ENCODE peak calls at places on chromosome 1, in four cellular contexts. O, N, Z and V are unnamed samples.

GRCh38 chr1:80540149-80540548 is 1260.6 kb upstream of the ADGRL2 start:
- DNase-seq in O (no peak), N (no peak), Z (no peak), V (no peak)

GRCh38 chr1:107664882-107665871 is 299.8 kb downstream of the VAV3 start:
- DNase-seq in O (no peak), N (no peak), Z (no peak), V (peak; percentile 17)

GRCh38 chr1:212506666-212507065 is 73.9 kb downstream of the NENF start:
- DNase-seq in O (no peak), N (no peak), Z (no peak), V (no peak)

GRCh38 chr1:222768592-222768991 is 31.6 kb downstream of the FAM177B start:
- DNase-seq in O (no peak), N (no peak), Z (no peak), V (no peak)

GRCh38 chr1:30046751-30047150 is 676.6 kb downstream of the MATN1 start:
- DNase-seq in O (peak; percentile 37), N (no peak), Z (no peak), V (no peak)

GRCh38 chr1:52157582-52157981 is 15.7 kb downstream of the ZFYVE9 start:
- DNase-seq in O (no peak), N (no peak), Z (peak; percentile 50), V (no peak)

GRCh38 chr1:213976665-213977485 is 10.9 kb upstream of the PROX1 start:
- DNase-seq in O (no peak), N (no peak), Z (no peak), V (no peak)

GRCh38 chr1:171738921-171739320 is 2.9 kb downstream of the VAMP4 start:
- DNase-seq in O (no peak), N (no peak), Z (peak; percentile 13), V (no peak)

GRCh38 chr1:227880342-227880924 is 65.0 kb downstream of the PRSS38 start:
- DNase-seq in O (no peak), N (no peak), Z (no peak), V (no peak)

GRCh38 chr1:14650951-14651350 is 52.5 kb downstream of the KAZN start:
- DNase-seq in O (no peak), N (no peak), Z (no peak), V (no peak)

GRCh38 chr1:18668051-18668450 is 37.4 kb downstream of the PAX7 start:
- DNase-seq in O (no peak), N (no peak), Z (no peak), V (no peak)

GRCh38 chr1:192793983-192794767 is 14.7 kb upstream of the RGS2 start:
- DNase-seq in O (no peak), N (no peak), Z (peak; percentile 33), V (no peak)

GRCh38 chr1:153125536-153125935 is 12.2 kb upstream of the SPRR2F start:
- DNase-seq in O (no peak), N (no peak), Z (no peak), V (no peak)

GRCh38 chr1:206002833-206003532 is at the start of gene RAB7B:
- DNase-seq in O (peak; percentile 82), N (peak; percentile 47), Z (peak; percentile 76), V (peak; percentile 74)

GRCh38 chr1:235901461-235901860 is 34.8 kb upstream of the LYST start:
- DNase-seq in O (no peak), N (no peak), Z (peak; percentile 87), V (peak; percentile 52)

GRCh38 chr1:157001304-157001703 is 44.2 kb downstream of the ARHGEF11 start:
- DNase-seq in O (no peak), N (no peak), Z (peak; percentile 37), V (no peak)

GRCh38 chr1:210438928-210439841 is 110.5 kb downstream of the HHAT start:
- DNase-seq in O (no peak), N (no peak), Z (peak; percentile 100), V (no peak)

GRCh38 chr1:215704089-215704860 is 137.2 kb downstream of the KCTD3 start:
- DNase-seq in O (no peak), N (no peak), Z (peak; percentile 6), V (no peak)

GRCh38 chr1:150562384-150563339 is 13.5 kb downstream of the ADAMTSL4 start:
- DNase-seq in O (no peak), N (no peak), Z (no peak), V (no peak)

GRCh38 chr1:156422602-156423091 is 53.6 kb downstream of the RHBG start:
- DNase-seq in O (no peak), N (no peak), Z (no peak), V (no peak)

GRCh38 chr1:228016653-228017355 is 10.0 kb downstream of the WNT3A start:
- DNase-seq in O (no peak), N (no peak), Z (no peak), V (peak; percentile 6)

GRCh38 chr1:119987112-119987511 is 82.3 kb downstream of the NOTCH2 start:
- DNase-seq in O (no peak), N (no peak), Z (peak; percentile 97), V (no peak)

GRCh38 chr1:109610609-109611307 is 8.7 kb downstream of the GNAT2 start:
- DNase-seq in O (no peak), N (no peak), Z (peak; percentile 76), V (no peak)

GRCh38 chr1:205971082-205971481 is 27.8 kb upstream of the SLC26A9 start:
- DNase-seq in O (peak; percentile 10), N (no peak), Z (no peak), V (no peak)

GRCh38 chr1:43541141-43541540 is 10.5 kb downstream of the PTPRF start:
- DNase-seq in O (no peak), N (no peak), Z (no peak), V (no peak)
- H3K4me1 ChIP-seq in O (peaks cover 96% of the 10 kb centered on the region), N (peaks cover 24% of the 10 kb centered on the region), Z (no peaks in the 10 kb centered on the region), V (peaks cover 15% of the 10 kb centered on the region)

DNA sequence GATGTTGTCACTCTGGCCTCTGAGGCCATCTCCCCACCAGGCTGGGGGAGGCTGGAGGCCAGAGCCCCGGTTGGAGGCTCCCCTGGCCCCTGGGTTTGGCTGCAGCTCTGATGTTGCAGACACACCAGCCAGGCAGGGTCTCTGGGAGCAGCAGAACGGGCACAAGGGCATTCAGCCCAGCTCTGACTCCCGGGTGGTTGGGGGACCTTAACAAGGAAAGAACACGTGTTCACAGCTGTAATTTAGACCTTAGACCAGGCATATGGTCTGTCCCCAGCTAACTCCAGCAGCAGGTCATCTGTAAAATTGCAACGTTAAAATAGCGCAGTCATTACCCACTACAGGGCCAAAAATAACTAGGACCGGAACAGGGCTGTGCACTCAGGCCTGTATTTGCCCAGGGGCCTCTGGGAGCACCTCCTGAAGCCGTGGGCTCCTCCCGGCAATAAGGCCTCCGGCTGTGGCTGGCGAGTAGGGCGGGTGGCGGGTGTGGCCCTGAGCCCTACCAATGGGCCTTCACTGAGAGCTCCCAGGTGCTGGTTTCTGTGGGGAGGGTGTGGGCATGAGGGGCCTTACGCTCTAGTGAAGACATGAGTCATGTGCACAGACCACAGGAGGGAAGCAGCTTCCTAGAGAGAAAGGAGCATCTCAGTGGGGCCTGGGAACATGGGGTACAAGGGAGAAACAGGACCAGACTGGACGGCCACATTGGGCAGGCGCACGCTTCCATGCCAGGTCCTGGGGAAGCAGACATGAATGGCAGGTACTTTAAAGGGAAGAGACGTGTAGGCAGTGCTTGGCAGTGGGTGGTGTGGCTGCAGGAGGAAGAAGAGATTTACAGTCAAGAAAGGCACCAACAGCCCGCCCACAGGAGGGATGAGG is 6.1 kb downstream of the LDLRAP1 start:
- DNase-seq in O (no peak), N (peak; percentile 59), Z (peak; percentile 72), V (no peak)
- H3K4me1 ChIP-seq in O (peaks cover 44% of the 10 kb centered on the region), N (peaks cover 85% of the 10 kb centered on the region), Z (peaks cover 20% of the 10 kb centered on the region), V (peaks cover 8% of the 10 kb centered on the region)

DNA sequence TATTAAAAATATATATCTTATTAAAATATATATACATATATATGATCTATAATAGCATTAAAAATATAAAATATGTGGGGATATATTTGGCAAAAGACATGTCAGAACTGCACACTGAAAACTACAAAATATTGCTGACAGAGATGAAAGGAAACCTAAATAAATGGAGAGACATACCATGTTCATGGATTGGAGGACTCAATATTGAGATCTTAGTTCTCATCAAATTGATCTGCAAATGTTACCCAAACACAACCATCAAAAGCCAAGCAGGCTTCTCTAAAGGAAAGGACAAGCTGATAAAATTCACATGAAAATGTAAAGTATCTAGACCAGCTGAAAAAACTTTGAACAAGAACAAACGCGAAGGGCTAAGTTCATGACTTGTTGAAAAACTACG is 7.2 kb downstream of the NADK start:
- DNase-seq in O (no peak), N (no peak), Z (no peak), V (no peak)
- H3K4me1 ChIP-seq in O (peaks cover 10% of the 10 kb centered on the region), N (peaks cover 15% of the 10 kb centered on the region), Z (no peaks in the 10 kb centered on the region), V (no peaks in the 10 kb centered on the region)

GRCh38 chr1:59605184-59605583 is 209.6 kb upstream of the HOOK1 start:
- DNase-seq in O (no peak), N (no peak), Z (no peak), V (no peak)
- H3K4me1 ChIP-seq in O (no peaks in the 10 kb centered on the region), N (peaks cover 5% of the 10 kb centered on the region), Z (no peaks in the 10 kb centered on the region), V (no peaks in the 10 kb centered on the region)

GRCh38 chr1:67627336-67627735 is 57.7 kb upstream of the GADD45A start:
- DNase-seq in O (no peak), N (no peak), Z (no peak), V (no peak)

GRCh38 chr1:67627906-67628305 is 57.1 kb upstream of the GADD45A start:
- DNase-seq in O (no peak), N (no peak), Z (no peak), V (no peak)

GRCh38 chr1:67632356-67632755 is 52.6 kb upstream of the GADD45A start:
- DNase-seq in O (no peak), N (no peak), Z (no peak), V (no peak)

GRCh38 chr1:67630438-67631045 is 54.5 kb upstream of the GADD45A start:
- DNase-seq in O (no peak), N (no peak), Z (no peak), V (no peak)

DNA sequence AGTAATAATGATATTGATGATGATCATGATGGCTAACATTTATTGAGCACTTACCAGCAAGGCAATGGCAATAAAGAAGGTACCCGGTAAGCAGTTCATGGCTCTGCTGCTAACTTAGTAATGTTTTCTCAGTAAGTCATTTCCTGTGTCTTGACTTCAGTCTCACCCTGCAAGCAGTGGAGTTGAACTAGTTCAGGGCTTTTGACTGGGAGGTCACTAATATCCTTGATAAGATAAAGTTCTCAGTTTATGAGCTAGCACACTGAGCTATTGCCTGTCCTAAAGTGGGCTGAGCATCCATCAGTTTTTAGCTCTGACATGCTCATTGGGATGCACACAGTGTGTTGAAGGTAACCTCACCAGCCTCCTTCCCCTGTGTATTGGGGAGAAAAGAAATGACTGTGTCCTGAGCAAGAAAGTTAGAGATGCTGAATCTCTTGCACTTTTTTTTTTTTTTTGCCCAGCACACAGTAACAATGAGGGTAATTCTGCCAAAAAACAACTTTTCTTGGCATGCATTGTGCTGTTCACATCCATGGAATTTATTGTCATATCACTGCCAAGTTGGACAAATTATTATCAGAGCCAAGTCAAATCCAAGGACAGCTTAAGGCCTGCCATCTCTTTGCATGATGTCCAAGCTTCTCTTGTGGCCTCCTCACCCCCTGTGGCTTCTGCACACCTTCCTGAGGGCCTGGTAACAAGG is 55.5 kb upstream of the GADD45A start:
- DNase-seq in O (no peak), N (no peak), Z (peak; percentile 65), V (no peak)
- H3K4me1 ChIP-seq in O (peaks cover 20% of the 10 kb centered on the region), N (peaks cover 17% of the 10 kb centered on the region), Z (no peaks in the 10 kb centered on the region), V (no peaks in the 10 kb centered on the region)

DNA sequence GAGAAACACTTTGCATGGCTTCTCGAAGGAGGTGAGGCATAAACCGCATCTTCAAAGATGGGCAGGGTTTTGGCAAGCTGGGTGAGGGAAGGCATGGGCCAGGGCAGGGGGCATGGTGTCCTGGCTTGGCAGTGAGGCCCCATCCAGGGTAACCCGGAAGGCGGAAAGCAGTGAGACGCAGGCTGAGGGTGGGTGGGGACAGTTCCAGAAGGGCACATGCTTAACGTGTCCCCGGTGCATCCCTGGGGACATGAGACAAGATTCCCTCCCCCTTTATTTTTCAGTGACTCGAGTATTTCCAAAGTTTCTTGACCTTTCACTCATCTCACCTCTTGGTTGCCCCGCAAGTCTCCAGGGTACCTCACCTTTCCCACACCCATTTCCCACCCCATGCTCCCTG is 122.8 kb upstream of the SLC25A33 start:
- DNase-seq in O (no peak), N (no peak), Z (no peak), V (no peak)
- H3K4me1 ChIP-seq in O (peaks cover 32% of the 10 kb centered on the region), N (peaks cover 27% of the 10 kb centered on the region), Z (peaks cover 20% of the 10 kb centered on the region), V (peaks cover 23% of the 10 kb centered on the region)